ENCODE peak calls at places on chromosomes 7 and 10, in five cellular contexts. Q is BJ, P is mammary epithelial cell, J is neural crest cell, R is fibroblast of lung. H is an unnamed sample.
A peak's percentile ranks its signal among the peaks of the same experiment; 100 is the strongest.

GRCh38 chr10:124324451-124324850 is 94.3 kb downstream of the OAT start:
- DNase-seq in Q (no peak), J (no peak), P (no peak), R (no peak), H (no peak)

GRCh38 chr10:97567891-97568290 is 4.7 kb upstream of the ANKRD2 start:
- DNase-seq in P (no peak), Q (no peak), J (no peak), R (no peak), H (no peak)

GRCh38 chr10:89653410-89653828 is 8.4 kb upstream of the PANK1 start:
- DNase-seq in Q (no peak), R (peak; percentile 93), J (no peak), P (peak; percentile 85), H (no peak)

GRCh38 chr7:50588937-50589336 is 23.7 kb upstream of the DDC start:
- DNase-seq in R (no peak), Q (no peak), J (no peak), P (no peak), H (no peak)

GRCh38 chr7:27173412-27174076 is 576 bp downstream of the HOXA10 start:
- DNase-seq in J (no peak), Q (no peak), R (no peak), P (no peak), H (no peak)

GRCh38 chr10:8360814-8361509 is 306.5 kb downstream of the GATA3 start:
- DNase-seq in R (peak; percentile 86), J (no peak), P (peak; percentile 68), Q (no peak), H (no peak)

GRCh38 chr10:70283445-70284399 is at the start of gene NPFFR1:
- DNase-seq in J (no peak), R (no peak), P (no peak), Q (no peak), H (no peak)

GRCh38 chr10:125377368-125377767 is 217.0 kb upstream of the CTBP2 start:
- DNase-seq in Q (no peak), R (no peak), J (no peak), P (no peak), H (no peak)

GRCh38 chr10:110268442-110268841 is 36.3 kb downstream of the SMNDC1 start:
- DNase-seq in P (no peak), Q (no peak), J (no peak), R (no peak), H (no peak)

GRCh38 chr10:102227050-102227449 is 951 bp downstream of the ELOVL3 start:
- DNase-seq in Q (no peak), J (no peak), R (no peak), P (peak; percentile 68), H (no peak)

GRCh38 chr10:31604141-31604540 is 285.1 kb downstream of the ZEB1 start:
- DNase-seq in R (no peak), P (no peak), J (no peak), Q (no peak), H (peak; percentile 89)

GRCh38 chr7:135486258-135486657 is 23.6 kb downstream of the CNOT4 start:
- DNase-seq in Q (peak; percentile 54), P (no peak), R (peak; percentile 58), J (no peak), H (no peak)

GRCh38 chr10:43964486-43964885 is 315.8 kb upstream of the ZNF32 start:
- DNase-seq in Q (no peak), P (no peak), R (no peak), J (no peak), H (no peak)

GRCh38 chr7:100088621-100089457 is at the start of gene COPS6:
- DNase-seq in J (peak; percentile 80), P (peak; percentile 77), R (peak; percentile 75), Q (no peak), H (no peak)

GRCh38 chr10:130491011-130491697 is 355.0 kb downstream of the GLRX3 start:
- DNase-seq in P (no peak), J (no peak), R (no peak), Q (no peak), H (no peak)

GRCh38 chr10:123792579-123792978 is 99.0 kb downstream of the CPXM2 start:
- DNase-seq in Q (no peak), R (no peak), J (no peak), P (no peak), H (no peak)

GRCh38 chr10:122051609-122052385 is 62.8 kb downstream of the TACC2 start:
- DNase-seq in R (peak; percentile 71), Q (peak; percentile 39), J (peak; percentile 51), P (peak; percentile 73), H (peak; percentile 81)

GRCh38 chr10:62992145-62992721 is 140.9 kb upstream of the NRBF2 start:
- DNase-seq in R (peak; percentile 78), J (no peak), Q (no peak), P (peak; percentile 92), H (no peak)

GRCh38 chr10:119796039-119796438 is 70.2 kb downstream of the INPP5F start:
- DNase-seq in J (no peak), R (no peak), Q (no peak), P (no peak), H (no peak)

GRCh38 chr10:18988338-18988737 is 60.3 kb upstream of the MALRD1 start:
- DNase-seq in R (no peak), J (no peak), Q (no peak), P (no peak), H (no peak)

GRCh38 chr10:132103116-132103910 is 37.6 kb downstream of the JAKMIP3 start:
- DNase-seq in J (no peak), Q (no peak), R (no peak), P (no peak), H (no peak)

GRCh38 chr10:85524001-85524400 is 842.6 kb downstream of the GRID1 start:
- DNase-seq in J (no peak), Q (no peak), P (no peak), R (peak; percentile 38), H (no peak)

GRCh38 chr10:5814110-5815107 is 1.2 kb upstream of the GDI2 start:
- DNase-seq in R (peak; percentile 16), P (no peak), Q (no peak), J (no peak), H (peak; percentile 7)

GRCh38 chr7:26792573-26792972 is 71.8 kb downstream of the SKAP2 start:
- DNase-seq in R (no peak), Q (no peak), P (no peak), J (no peak), H (no peak)

GRCh38 chr7:4682621-4683042 is 537 bp downstream of the FOXK1 start:
- DNase-seq in P (peak; percentile 54), R (peak; percentile 60), J (no peak), Q (no peak), H (no peak)

GRCh38 chr7:108294595-108294994 is 161.6 kb downstream of the NRCAM start:
- DNase-seq in Q (no peak), J (no peak), P (no peak), R (peak; percentile 18), H (no peak)

GRCh38 chr10:33336606-33337334 is 2.3 kb upstream of the NRP1 start:
- DNase-seq in Q (no peak), J (no peak), P (peak; percentile 44), R (no peak), H (no peak)

GRCh38 chr10:99564361-99564760 is 31.6 kb downstream of the NKX2-3 start:
- DNase-seq in P (no peak), R (no peak), Q (no peak), J (no peak), H (no peak)

GRCh38 chr7:71735961-71736556 is 604.1 kb downstream of the GALNT17 start:
- DNase-seq in P (peak; percentile 31), J (peak; percentile 82), R (peak; percentile 41), Q (no peak), H (peak; percentile 11)

GRCh38 chr10:103481974-103482531 is 3.0 kb upstream of the CALHM3 start:
- DNase-seq in R (peak; percentile 54), Q (no peak), J (peak; percentile 23), P (peak; percentile 42), H (no peak)

GRCh38 chr10:122253605-122254004 is 17.5 kb upstream of the BTBD16 start:
- DNase-seq in Q (no peak), R (no peak), P (no peak), J (no peak), H (no peak)

DNA sequence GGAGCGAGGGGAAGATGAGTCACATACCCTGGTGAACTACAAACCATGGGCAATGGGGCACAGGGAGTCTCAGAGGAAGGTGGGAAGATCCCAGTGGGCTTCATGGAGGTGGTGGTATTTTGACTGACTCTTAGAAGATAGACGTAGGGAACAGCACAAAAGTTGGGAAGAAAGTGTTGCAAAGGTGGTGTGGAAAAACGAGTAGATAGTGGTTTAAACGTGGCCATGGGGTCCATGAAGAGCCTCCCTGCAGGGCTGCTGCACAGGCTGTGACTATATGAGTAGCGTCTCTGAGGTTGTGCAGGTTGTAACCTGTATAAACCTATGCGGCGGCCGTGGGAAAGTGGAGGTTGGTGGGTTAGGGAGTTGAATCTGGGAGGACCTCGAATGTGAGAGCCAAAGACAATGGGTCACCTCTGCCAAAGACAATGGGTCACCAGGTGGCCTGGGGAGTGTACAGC is 13.8 kb downstream of the LZTS2 start:
- DNase-seq in P (peak; percentile 73), R (no peak), J (no peak), Q (no peak), H (no peak)
- TF ChIP-seq CTCF in P (no peak), R (no peak), J (no peak), Q (no peak), H (no peak)

DNA sequence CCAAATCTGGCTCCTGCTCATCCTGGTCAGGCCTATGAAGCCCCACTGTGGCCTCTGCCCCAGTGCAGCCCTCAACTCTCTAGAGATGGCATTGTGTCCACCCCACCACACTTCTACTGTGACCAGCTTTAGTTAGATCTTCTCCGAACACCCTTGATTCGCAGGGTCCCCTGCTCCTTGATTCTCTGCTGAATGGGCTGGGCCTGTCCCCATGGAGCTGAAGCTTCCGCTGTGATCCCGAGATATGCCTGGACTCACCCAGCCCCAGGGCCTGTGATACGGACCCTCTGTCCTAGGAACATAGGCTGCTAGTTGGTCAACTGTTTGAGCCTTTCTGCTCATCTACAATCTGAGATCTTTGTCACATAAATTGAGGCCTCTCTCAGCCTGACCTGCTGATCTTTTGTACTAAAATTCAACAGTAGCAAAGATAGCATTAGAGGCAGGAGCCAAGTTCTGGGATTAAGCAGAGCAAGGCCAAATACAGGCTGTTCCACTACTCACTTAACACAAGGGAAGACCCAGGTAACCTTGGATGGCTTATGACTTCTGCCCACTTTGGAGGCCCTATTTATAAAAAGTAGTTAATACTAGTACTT is 6.5 kb upstream of the PPIF start:
- DNase-seq in R (no peak), Q (no peak), J (no peak), P (no peak), H (no peak)
- TF ChIP-seq CTCF in R (no peak), Q (no peak), J (no peak), P (no peak), H (no peak)

DNA sequence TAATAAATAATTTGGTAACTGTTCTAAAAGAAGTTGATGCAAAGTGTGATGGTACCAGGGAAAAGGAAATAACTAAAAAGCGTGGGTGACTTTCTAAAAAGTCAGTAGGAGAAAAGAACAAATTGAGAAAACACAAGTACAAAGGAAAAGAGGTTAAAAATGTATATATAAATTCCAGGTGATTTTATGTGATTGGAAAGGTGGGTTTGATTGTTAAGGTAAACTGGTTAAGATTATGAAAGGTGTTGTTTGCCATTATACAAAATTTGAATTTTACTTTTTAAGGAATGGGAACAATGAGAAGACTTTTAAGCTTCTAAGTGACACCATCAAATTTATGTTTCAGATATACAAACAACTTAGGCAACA is 872 bp upstream of the NDUFA5 start:
- DNase-seq in J (no peak), Q (no peak), P (no peak), R (no peak), H (no peak)
- TF ChIP-seq CTCF in J (no peak), Q (no peak), P (no peak), R (no peak), H (no peak)

GRCh38 chr7:127550247-127550646 is 35.1 kb downstream of the GCC1 start:
- DNase-seq in Q (no peak), J (no peak), P (no peak), R (no peak), H (no peak)
- TF ChIP-seq CTCF in Q (peak; percentile 20), J (peak; percentile 37), P (peak; percentile 8), R (no peak), H (peak; percentile 28)